ENCODE peak calls at places on chromosomes 3 and 15, in four cellular contexts. V, O, E and G are unnamed samples.

GRCh38 chr15:68391084-68391483 is 40.9 kb downstream of the ITGA11 start:
- DNase-seq in E (peak; percentile 8), V (no peak), O (peak; percentile 48), G (no peak)

GRCh38 chr15:34084086-34084485 is 17.6 kb downstream of the EMC7 start:
- DNase-seq in E (no peak), V (no peak), O (no peak), G (no peak)

GRCh38 chr3:169760479-169760878 is 4.4 kb downstream of the TERC start:
- DNase-seq in E (no peak), O (no peak), V (peak; percentile 49), G (no peak)

GRCh38 chr15:57554063-57554820 is 37.5 kb upstream of the MYZAP start:
- DNase-seq in E (no peak), V (no peak), O (no peak), G (no peak)

GRCh38 chr15:93282808-93283207 is 193.8 kb upstream of the RGMA start:
- DNase-seq in V (no peak), O (no peak), E (no peak), G (no peak)

GRCh38 chr3:20100106-20100605 is 59.9 kb downstream of the KAT2B start:
- DNase-seq in V (no peak), E (no peak), O (no peak), G (no peak)

GRCh38 chr3:50562866-50563265 is 4.7 kb downstream of the C3orf18 start:
- DNase-seq in E (no peak), O (no peak), V (no peak), G (no peak)

GRCh38 chr3:194069421-194070219 is 66.3 kb upstream of the HES1 start:
- DNase-seq in V (no peak), E (no peak), O (no peak), G (no peak)

GRCh38 chr3:48614044-48614443 is 4.6 kb upstream of the UQCRC1 start:
- DNase-seq in O (no peak), E (no peak), V (no peak), G (no peak)

GRCh38 chr3:128279594-128279880 is 126.3 kb downstream of the EEFSEC start:
- DNase-seq in O (peak; percentile 45), E (no peak), V (no peak), G (no peak)

GRCh38 chr3:16290827-16291196 is 25.8 kb downstream of the OXNAD1 start:
- DNase-seq in O (no peak), E (no peak), V (no peak), G (no peak)

GRCh38 chr15:31258260-31258659 is 68.4 kb upstream of the KLF13 start:
- DNase-seq in E (no peak), O (no peak), V (no peak), G (no peak)

GRCh38 chr15:49620174-49620573 is 444 bp downstream of the FAM227B start:
- DNase-seq in E (no peak), V (no peak), O (no peak), G (no peak)

GRCh38 chr3:70021267-70021666 is 21.7 kb downstream of the SAMMSON start:
- DNase-seq in O (no peak), E (no peak), V (no peak), G (no peak)

GRCh38 chr15:40146037-40146436 is 14.8 kb upstream of the BUB1B start:
- DNase-seq in V (no peak), E (no peak), O (peak; percentile 31), G (no peak)

GRCh38 chr15:33587773-33588172 is 277.0 kb downstream of the RYR3 start:
- DNase-seq in E (no peak), O (no peak), V (no peak), G (no peak)

GRCh38 chr3:25581823-25582222 is 82.9 kb downstream of the TOP2B start:
- DNase-seq in V (no peak), O (no peak), E (no peak), G (no peak)

GRCh38 chr15:89457086-89457485 is 39.3 kb downstream of the RHCG start:
- DNase-seq in V (peak; percentile 73), O (no peak), E (no peak), G (no peak)

GRCh38 chr15:78934063-78935023 is 10.5 kb downstream of the CTSH start:
- DNase-seq in V (no peak), O (no peak), E (no peak), G (no peak)

GRCh38 chr3:23704316-23704715 is 101.4 kb upstream of the UBE2E1 start:
- DNase-seq in E (no peak), O (no peak), V (no peak), G (no peak)

GRCh38 chr3:46194868-46195553 is 13.1 kb downstream of the CCR1 start:
- DNase-seq in E (no peak), O (no peak), V (no peak), G (no peak)

GRCh38 chr3:191306428-191306827 is 22.8 kb upstream of the CCDC50 start:
- DNase-seq in V (no peak), O (no peak), E (no peak), G (no peak)

GRCh38 chr3:152069871-152070270 is 196.4 kb downstream of the SUCNR1 start:
- DNase-seq in O (no peak), E (no peak), V (no peak), G (no peak)

GRCh38 chr15:90610220-90610619 is 80.5 kb downstream of the CRTC3 start:
- DNase-seq in O (no peak), E (no peak), V (no peak), G (no peak)

GRCh38 chr15:85142324-85142723 is 160.7 kb downstream of the PDE8A start:
- DNase-seq in E (no peak), V (no peak), O (no peak), G (no peak)

GRCh38 chr3:158532099-158532734 is 38.8 kb upstream of the MLF1 start:
- DNase-seq in V (peak; percentile 20), O (no peak), E (no peak), G (peak; percentile 21)

GRCh38 chr15:51780636-51781035 is 29.2 kb downstream of the TMOD2 start:
- DNase-seq in V (no peak), E (no peak), O (no peak), G (no peak)

GRCh38 chr15:51781506-51781905 is 30.1 kb downstream of the TMOD2 start:
- DNase-seq in O (no peak), E (no peak), V (no peak), G (no peak)

GRCh38 chr15:51771773-51772172 is 20.4 kb downstream of the TMOD2 start:
- DNase-seq in O (no peak), E (no peak), V (no peak), G (no peak)

GRCh38 chr15:51775967-51776816 is 24.8 kb downstream of the TMOD2 start:
- DNase-seq in E (peak; percentile 25), V (peak; percentile 68), O (no peak), G (peak; percentile 54)

DNA sequence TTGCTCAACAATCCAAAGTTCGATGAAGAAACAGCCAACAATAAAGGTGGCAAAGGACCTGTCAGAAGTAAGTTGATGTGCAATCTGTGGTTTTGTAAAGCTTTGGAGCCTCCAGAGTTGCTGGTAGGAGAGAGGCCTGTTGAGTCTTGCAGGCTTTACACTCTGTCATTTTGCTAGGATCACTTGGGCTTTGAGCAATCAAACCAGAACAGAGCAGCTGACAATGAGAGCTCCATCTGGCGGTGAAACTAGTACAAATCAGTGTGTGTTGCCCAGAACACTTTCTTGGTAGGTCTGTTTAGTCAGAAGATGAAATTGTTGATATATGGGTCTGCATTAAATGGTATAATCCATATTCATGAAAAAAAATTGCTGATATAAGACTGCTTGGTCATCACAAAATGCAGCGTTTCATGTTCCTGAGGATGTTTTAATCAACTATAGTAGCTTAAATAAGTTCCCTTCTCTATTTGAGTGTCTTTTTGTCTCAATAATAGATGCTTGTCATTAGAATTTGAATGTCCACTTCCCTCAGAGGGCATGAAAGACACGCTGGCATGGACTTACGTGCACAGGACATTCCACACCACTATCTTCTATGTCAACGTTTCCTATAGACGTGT is 25.7 kb downstream of the TMOD2 start:
- DNase-seq in O (no peak), V (peak; percentile 73), E (peak; percentile 26), G (peak; percentile 61)
- TF ChIP-seq CTCF in O (peak; percentile 86), V (peak; percentile 81), E (peak; percentile 69), G (peak; percentile 72)

GRCh38 chr15:52329980-52330379 is 34.4 kb upstream of the MYO5C start:
- DNase-seq in O (no peak), E (no peak), V (no peak), G (no peak)

GRCh38 chr15:52334491-52335160 is 39.0 kb upstream of the MYO5C start:
- DNase-seq in E (no peak), O (no peak), V (no peak), G (no peak)

GRCh38 chr15:52329150-52329549 is 33.5 kb upstream of the MYO5C start:
- DNase-seq in E (no peak), V (no peak), O (no peak), G (no peak)

GRCh38 chr15:52328680-52329079 is 33.1 kb upstream of the MYO5C start:
- DNase-seq in V (no peak), O (no peak), E (no peak), G (no peak)

DNA sequence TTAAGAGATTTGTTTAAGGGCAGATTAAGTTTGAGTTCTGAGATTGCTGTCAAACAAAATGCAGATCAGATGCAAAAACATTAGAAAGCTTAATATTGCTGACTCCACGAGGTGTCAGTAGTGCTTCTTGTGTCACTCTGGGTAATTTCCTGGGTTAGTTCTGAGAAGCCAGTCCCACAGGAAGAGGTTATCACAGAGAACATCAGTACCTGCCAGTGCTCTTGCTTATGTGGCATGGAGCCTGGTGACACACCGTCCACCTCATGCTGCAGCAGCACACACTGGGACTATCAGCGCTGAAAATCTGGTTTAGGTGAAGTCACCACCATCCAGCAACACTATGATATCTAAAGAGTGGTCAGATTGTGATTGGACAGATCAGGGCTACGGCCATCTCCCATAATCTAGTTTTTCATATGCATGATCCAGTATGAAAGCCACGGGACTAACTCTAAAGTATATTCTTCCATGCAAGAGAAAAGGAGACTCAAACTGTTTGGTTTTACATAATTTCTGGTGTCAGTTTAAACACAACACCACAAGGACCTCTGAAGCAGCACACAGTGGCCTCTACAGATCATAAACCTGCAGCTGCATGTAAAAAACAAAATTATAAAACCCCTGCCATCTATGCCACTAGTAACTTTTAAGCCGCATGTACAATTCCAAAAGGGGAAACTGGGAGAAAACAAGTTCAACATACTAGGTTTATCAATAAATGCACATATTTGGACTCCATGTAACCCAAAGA is 36.1 kb upstream of the MYO5C start:
- DNase-seq in E (no peak), O (no peak), V (peak; percentile 14), G (peak; percentile 52)
- TF ChIP-seq CTCF in E (peak; percentile 49), O (peak; percentile 58), V (peak; percentile 56), G (peak; percentile 66)

GRCh38 chr3:171453175-171453868 is 6.9 kb downstream of the TNIK start:
- DNase-seq in O (no peak), V (peak; percentile 75), E (no peak), G (no peak)
- TF ChIP-seq CTCF in O (peak; percentile 68), V (peak; percentile 68), E (peak; percentile 25), G (no peak)

GRCh38 chr3:14401692-14402303 is 608 bp upstream of the SLC6A6 start:
- DNase-seq in O (no peak), V (no peak), E (no peak), G (no peak)

GRCh38 chr3:14397531-14397930 is 4.9 kb upstream of the SLC6A6 start:
- DNase-seq in E (no peak), V (no peak), O (no peak), G (no peak)

GRCh38 chr3:14396293-14396692 is 6.1 kb upstream of the SLC6A6 start:
- DNase-seq in O (no peak), E (no peak), V (no peak), G (no peak)

GRCh38 chr3:14397940-14398800 is 4.2 kb upstream of the SLC6A6 start:
- DNase-seq in E (no peak), O (no peak), V (no peak), G (no peak)

DNA sequence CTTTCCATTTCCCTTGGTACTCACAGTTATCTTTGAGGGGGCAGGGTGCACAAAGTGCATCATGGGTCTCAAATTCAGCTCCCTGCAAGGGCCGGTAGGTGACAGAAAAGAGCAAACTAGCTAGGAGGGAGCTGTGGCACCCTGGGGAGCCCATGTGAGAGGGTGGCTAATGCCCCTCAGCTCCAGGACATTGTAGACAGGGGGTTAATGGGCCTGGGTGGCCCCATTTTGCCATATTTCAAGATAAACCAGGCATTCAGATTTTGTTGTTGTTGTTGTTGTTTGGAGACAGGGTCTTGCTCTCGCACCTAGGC is 3.6 kb upstream of the SLC6A6 start:
- DNase-seq in E (no peak), O (no peak), V (peak; percentile 61), G (no peak)
- TF ChIP-seq CTCF in E (no peak), O (no peak), V (peak; percentile 61), G (no peak)